ENCODE peak calls at places on chromosomes 2 and 18, in four cellular contexts. F is GM10248, X is lower leg skin, C is activated B cell treated with CpG ODN at 0.5 μM for 24 hours. Z is an unnamed sample.

GRCh38 chr18:23883277-23883790 is 131.2 kb upstream of the TTC39C start:
- DNase-seq in F (no peak), X (no peak), C (no peak), Z (no peak)

GRCh38 chr2:96547751-96548161 is 11.2 kb downstream of the ARID5A start:
- DNase-seq in F (no peak), X (no peak), C (no peak), Z (no peak)

GRCh38 chr2:97723156-97724072 is 10.0 kb downstream of the ZAP70 start:
- DNase-seq in F (no peak), X (no peak), C (no peak), Z (no peak)

GRCh38 chr2:18855027-18855426 is 265.7 kb upstream of the NT5C1B start:
- DNase-seq in F (no peak), X (no peak), C (no peak), Z (no peak)

GRCh38 chr2:66772618-66773017 is 337.7 kb downstream of the MEIS1 start:
- DNase-seq in F (no peak), X (no peak), C (no peak), Z (no peak)

GRCh38 chr2:23697676-23698075 is 229.2 kb downstream of the ATAD2B start:
- DNase-seq in F (no peak), X (no peak), C (no peak), Z (no peak)

GRCh38 chr2:188399159-188399558 is 107.5 kb downstream of the GULP1 start:
- DNase-seq in F (no peak), X (no peak), C (no peak), Z (no peak)

GRCh38 chr18:43160509-43160908 is 45.0 kb upstream of the RIT2 start:
- DNase-seq in F (no peak), X (no peak), C (no peak), Z (no peak)

GRCh38 chr2:238929242-238930081 is 81.6 kb downstream of the TWIST2 start:
- DNase-seq in F (no peak), X (peak; percentile 94), C (no peak), Z (peak; percentile 33)

GRCh38 chr2:46985512-46985911 is 69.9 kb upstream of the MCFD2 start:
- DNase-seq in F (no peak), X (no peak), C (no peak), Z (no peak)

GRCh38 chr2:67806816-67807215 is 256.0 kb downstream of the C1D start:
- DNase-seq in F (no peak), X (no peak), C (no peak), Z (no peak)

GRCh38 chr2:148048475-148049221 is 27.8 kb downstream of the MBD5 start:
- DNase-seq in F (peak; percentile 16), X (no peak), C (no peak), Z (no peak)

GRCh38 chr2:144131042-144131441 is 388.9 kb downstream of the ZEB2 start:
- DNase-seq in F (no peak), X (no peak), C (no peak), Z (no peak)

GRCh38 chr2:197613509-197613987 is 61.8 kb downstream of the RFTN2 start:
- DNase-seq in F (no peak), X (no peak), C (no peak), Z (no peak)

GRCh38 chr2:12818416-12819097 is 101.8 kb downstream of the TRIB2 start:
- DNase-seq in F (no peak), X (no peak), C (no peak), Z (no peak)

GRCh38 chr2:235142588-235142987 is 190.8 kb downstream of the SH3BP4 start:
- DNase-seq in F (no peak), X (no peak), C (no peak), Z (peak; percentile 17)

GRCh38 chr2:152580722-152581121 is 136.5 kb downstream of the PRPF40A start:
- DNase-seq in F (no peak), X (no peak), C (no peak), Z (no peak)

GRCh38 chr2:161147856-161148255 is 12.4 kb upstream of the TANK start:
- DNase-seq in F (no peak), X (no peak), C (no peak), Z (no peak)

GRCh38 chr18:68234115-68234514 is 480.8 kb downstream of the TMX3 start:
- DNase-seq in F (no peak), X (no peak), C (no peak), Z (no peak)

GRCh38 chr2:224392545-224392944 is 9.4 kb downstream of the FAM124B start:
- DNase-seq in F (no peak), X (no peak), C (no peak), Z (no peak)

GRCh38 chr2:105866439-105867170 is 121.9 kb downstream of the NCK2 start:
- DNase-seq in F (no peak), X (peak; percentile 66), C (no peak), Z (no peak)

GRCh38 chr2:231708773-231709635 is 679 bp downstream of the PTMA start:
- DNase-seq in F (no peak), X (peak; percentile 92), C (peak; percentile 52), Z (peak; percentile 66)

GRCh38 chr2:162293122-162293781 is 25.2 kb downstream of the IFIH1 start:
- DNase-seq in F (no peak), X (no peak), C (no peak), Z (no peak)

GRCh38 chr2:100941646-100942240 is 60.3 kb upstream of the RPL31 start:
- DNase-seq in F (no peak), X (peak; percentile 58), C (no peak), Z (no peak)

GRCh38 chr2:134276381-134277172 is 22.7 kb downstream of the MGAT5 start:
- DNase-seq in F (no peak), X (no peak), C (no peak), Z (no peak)

GRCh38 chr2:68911714-68912510 is 40.7 kb upstream of the BMP10 start:
- DNase-seq in F (no peak), X (no peak), C (no peak), Z (no peak)
- TF ChIP-seq CTCF in F (no peak), X (no peak), C (no peak), Z (no peak)

GRCh38 chr2:237315881-237316225 is 98.1 kb downstream of the COL6A3 start:
- DNase-seq in F (no peak), X (no peak), C (no peak), Z (no peak)
- TF ChIP-seq CTCF in F (no peak), X (no peak), C (no peak), Z (no peak)

GRCh38 chr2:173854141-173854540 is 111.0 kb downstream of the SP3 start:
- DNase-seq in F (no peak), X (peak; percentile 18), C (no peak), Z (no peak)

GRCh38 chr2:173854840-173855239 is 110.3 kb downstream of the SP3 start:
- DNase-seq in F (no peak), X (peak; percentile 83), C (no peak), Z (no peak)

GRCh38 chr2:173855686-173856085 is 109.5 kb downstream of the SP3 start:
- DNase-seq in F (no peak), X (no peak), C (no peak), Z (no peak)

GRCh38 chr2:173851256-173851655 is 113.9 kb downstream of the SP3 start:
- DNase-seq in F (no peak), X (peak; percentile 89), C (no peak), Z (no peak)
- TF ChIP-seq CTCF in F (no peak), X (no peak), C (no peak), Z (no peak)

GRCh38 chr2:156687126-156687525 is 250.9 kb downstream of the GPD2 start:
- DNase-seq in F (no peak), X (no peak), C (no peak), Z (no peak)
- TF ChIP-seq CTCF in F (no peak), X (no peak), C (no peak), Z (no peak)

GRCh38 chr2:220051716-220052115 is 424.3 kb downstream of the SLC4A3 start:
- DNase-seq in F (no peak), X (no peak), C (no peak), Z (no peak)

GRCh38 chr2:220057922-220058321 is 430.5 kb downstream of the SLC4A3 start:
- DNase-seq in F (no peak), X (no peak), C (no peak), Z (no peak)

DNA sequence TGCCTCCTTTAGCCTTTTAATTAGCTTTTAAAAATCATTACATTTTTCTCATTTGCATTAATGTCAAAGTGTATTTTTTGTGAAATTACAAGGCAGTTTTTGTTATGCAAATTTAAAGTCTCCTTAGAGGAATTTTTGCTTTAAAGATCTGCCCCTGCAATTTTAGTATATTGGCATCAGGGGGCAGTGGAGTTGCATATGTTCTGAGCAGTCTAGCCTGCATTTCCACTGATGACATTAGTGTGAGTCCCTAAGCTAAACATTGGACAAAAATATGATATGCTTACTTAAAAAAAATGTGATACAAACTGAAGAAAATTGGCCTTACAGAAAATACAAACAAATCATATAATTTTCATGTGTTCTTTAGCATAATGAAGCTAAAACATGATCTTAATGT is 426.5 kb downstream of the SLC4A3 start:
- DNase-seq in F (no peak), X (no peak), C (no peak), Z (no peak)
- TF ChIP-seq CTCF in F (no peak), X (no peak), C (no peak), Z (no peak)

DNA sequence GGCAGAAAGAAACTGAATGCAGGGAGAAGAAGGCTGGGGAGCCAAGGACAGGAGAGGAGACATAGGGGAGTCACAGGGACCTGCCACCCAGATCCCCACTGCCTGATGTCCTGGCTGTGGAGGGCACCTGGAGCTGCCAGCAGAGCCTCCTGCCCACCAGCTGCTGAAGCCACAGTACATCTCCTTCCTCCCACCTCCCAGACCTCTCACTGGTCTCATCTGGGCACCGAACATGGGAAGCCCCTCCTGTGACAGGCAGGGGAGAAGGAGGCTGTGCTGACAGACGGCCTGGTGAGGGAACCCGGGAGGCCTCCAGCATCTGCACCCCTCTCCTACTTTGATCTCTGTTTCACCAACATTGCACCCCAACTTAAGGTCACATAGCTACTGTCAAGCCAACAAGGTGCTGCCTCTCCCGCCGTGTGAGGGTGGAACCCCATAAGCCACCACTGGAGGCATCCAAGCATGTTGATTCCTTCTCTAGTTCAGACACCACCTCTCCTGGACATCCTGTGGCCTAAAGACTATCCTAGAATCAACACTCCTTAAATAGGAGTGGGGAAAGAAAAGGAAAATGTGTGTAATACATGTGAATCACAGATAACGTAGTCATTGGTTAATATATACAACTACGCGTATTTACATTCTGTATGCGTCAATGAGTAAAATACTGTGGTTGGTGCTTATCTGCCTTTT is 3.6 kb upstream of the RNPEPL1 start:
- DNase-seq in F (no peak), X (peak; percentile 48), C (no peak), Z (no peak)
- TF ChIP-seq CTCF in F (peak; percentile 14), X (no peak), C (no peak), Z (no peak)

GRCh38 chr2:130767408-130767775 is 12.1 kb downstream of the AMER3 start:
- DNase-seq in F (no peak), X (no peak), C (no peak), Z (no peak)
- TF ChIP-seq CTCF in F (no peak), X (no peak), C (no peak), Z (no peak)

GRCh38 chr2:156110890-156111289 is 221.6 kb downstream of the NR4A2 start:
- DNase-seq in F (peak; percentile 31), X (no peak), C (peak; percentile 15), Z (no peak)
- TF ChIP-seq CTCF in F (peak; percentile 43), X (no peak), C (no peak), Z (no peak)

Z was measured in mesothelial cell of epicardium.